ENCODE peak calls at places on chromosomes 5 and 9, in five cellular contexts. X, J, A, U and W are unnamed samples.

GRCh38 chr5:71880531-71880930 is 161.5 kb downstream of the CARTPT start:
- DNase-seq in X (no peak), J (no peak), A (no peak), U (no peak), W (no peak)

GRCh38 chr5:92758552-92758951 is 822.5 kb downstream of the NR2F1-AS1 start:
- DNase-seq in X (no peak), J (no peak), A (no peak), U (no peak), W (no peak)

GRCh38 chr5:134100283-134101011 is 14.0 kb upstream of the TCF7 start:
- DNase-seq in X (no peak), J (peak), A (no peak), U (peak), W (no peak)

GRCh38 chr5:122775713-122776084 is 819 bp downstream of the SNX2 start:
- DNase-seq in X (no peak), J (no peak), A (peak), U (peak), W (no peak)

GRCh38 chr5:33297760-33298216 is 143.0 kb upstream of the TARS1 start:
- DNase-seq in X (peak), J (no peak), A (no peak), U (no peak), W (no peak)

GRCh38 chr9:127742435-127743088 is 7.5 kb upstream of the TOR2A start:
- DNase-seq in X (peak), J (no peak), A (no peak), U (peak), W (no peak)

GRCh38 chr5:54742417-54742889 is 224.9 kb downstream of the SNX18 start:
- DNase-seq in X (peak), J (no peak), A (no peak), U (no peak), W (no peak)

GRCh38 chr5:37837101-37838032 is 2.5 kb downstream of the GDNF start:
- DNase-seq in X (peak), J (no peak), A (peak), U (peak), W (no peak)

GRCh38 chr5:61570767-61571166 is 238.7 kb downstream of the ZSWIM6 start:
- DNase-seq in X (no peak), J (no peak), A (no peak), U (no peak), W (no peak)

GRCh38 chr5:54533541-54534179 is 16.1 kb downstream of the SNX18 start:
- DNase-seq in X (no peak), J (no peak), A (no peak), U (no peak), W (no peak)

GRCh38 chr5:95221234-95221633 is 63.7 kb downstream of the MCTP1 start:
- DNase-seq in X (no peak), J (no peak), A (no peak), U (no peak), W (no peak)

GRCh38 chr5:43420241-43420640 is 8.1 kb upstream of the CCL28 start:
- DNase-seq in X (peak), J (no peak), A (no peak), U (no peak), W (peak)

GRCh38 chr5:81590498-81591384 is 160.2 kb downstream of the SSBP2 start:
- DNase-seq in X (peak), J (no peak), A (no peak), U (no peak), W (no peak)

GRCh38 chr5:146825033-146825432 is 53.5 kb downstream of the PPP2R2B start:
- DNase-seq in X (no peak), J (no peak), A (peak), U (no peak), W (peak)

GRCh38 chr5:157855404-157855994 is 3.4 kb downstream of the CLINT1 start:
- DNase-seq in X (peak), J (no peak), A (peak), U (peak), W (peak)

GRCh38 chr5:6568383-6568782 is 64.5 kb downstream of the NSUN2 start:
- DNase-seq in X (no peak), J (no peak), A (no peak), U (no peak), W (no peak)

GRCh38 chr5:45060686-45061085 is 251.9 kb downstream of the MRPS30 start:
- DNase-seq in X (no peak), J (no peak), A (no peak), U (no peak), W (no peak)

GRCh38 chr5:112979723-112980122 is 3.1 kb downstream of the DCP2 start:
- DNase-seq in X (peak), J (no peak), A (no peak), U (no peak), W (no peak)

GRCh38 chr5:9332026-9332425 is 213.8 kb downstream of the SEMA5A start:
- DNase-seq in X (no peak), J (no peak), A (no peak), U (no peak), W (no peak)

GRCh38 chr9:72305102-72305546 is 59.9 kb downstream of the ZFAND5 start:
- DNase-seq in X (peak), J (no peak), A (peak), U (peak), W (peak)

GRCh38 chr5:38783011-38783551 is 62.7 kb upstream of the OSMR start:
- DNase-seq in X (no peak), J (no peak), A (no peak), U (no peak), W (peak)

GRCh38 chr9:128913995-128914772 is 6.6 kb upstream of the PHYHD1 start:
- DNase-seq in X (peak), J (no peak), A (no peak), U (no peak), W (no peak)

GRCh38 chr5:318341-318897 is 3.1 kb upstream of the AHRR start:
- DNase-seq in X (no peak), J (no peak), A (no peak), U (no peak), W (no peak)

GRCh38 chr9:706606-707451 is 134.7 kb upstream of the DMRT1 start:
- DNase-seq in X (peak), J (no peak), A (peak), U (peak), W (peak)

GRCh38 chr5:100899675-100900074 is 3.4 kb downstream of the ST8SIA4 start:
- DNase-seq in X (no peak), J (no peak), A (no peak), U (no peak), W (no peak)

GRCh38 chr5:100900142-100900795 is 2.8 kb downstream of the ST8SIA4 start:
- DNase-seq in X (no peak), J (no peak), A (peak), U (no peak), W (no peak)

GRCh38 chr5:100902406-100903035 is 561 bp downstream of the ST8SIA4 start:
- DNase-seq in X (no peak), J (no peak), A (peak), U (no peak), W (no peak)

GRCh38 chr5:100901851-100902341 is 1.2 kb downstream of the ST8SIA4 start:
- DNase-seq in X (no peak), J (no peak), A (peak), U (no peak), W (no peak)

GRCh38 chr5:100900796-100901731 is 2.0 kb downstream of the ST8SIA4 start:
- DNase-seq in X (peak), J (peak), A (peak), U (no peak), W (no peak)
- TF ChIP-seq REST in X (no peak), J (peak), A (no peak), U (no peak), W (no peak)

GRCh38 chr9:93184439-93185221 is 691 bp downstream of the WNK2 start:
- DNase-seq in X (peak), J (no peak), A (no peak), U (peak), W (no peak)
- TF ChIP-seq GABPA in X (no peak), J (no peak), A (no peak), U (no peak), W (no peak)

GRCh38 chr9:78620764-78621163 is 323.8 kb downstream of the PSAT1 start:
- DNase-seq in X (no peak), J (no peak), A (no peak), U (no peak), W (no peak)
- TF ChIP-seq REST in X (no peak), J (no peak), A (no peak), U (no peak), W (no peak)

GRCh38 chr9:11946521-11946920 is 746.7 kb upstream of the TYRP1 start:
- DNase-seq in X (no peak), J (no peak), A (no peak), U (no peak), W (no peak)
- TF ChIP-seq GABPA in X (no peak), J (no peak), A (no peak), U (no peak), W (no peak)